ENCODE peak calls at places on chromosomes 2 and 18, in four cellular contexts. J, Z, P and Q are unnamed samples.

GRCh38 chr18:58953627-58954026 is 89.0 kb downstream of the ZNF532 start:
- DNase-seq in J (peak), Z (peak), P (no peak), Q (no peak)

GRCh38 chr2:111148925-111149324 is 28.2 kb downstream of the BCL2L11 start:
- DNase-seq in J (no peak), Z (no peak), P (no peak), Q (no peak)

GRCh38 chr2:121049141-121049540 is 235.9 kb downstream of the TFCP2L1 start:
- DNase-seq in J (no peak), Z (no peak), P (no peak), Q (no peak)

GRCh38 chr2:269356-270030 is 4.7 kb downstream of the ACP1 start:
- DNase-seq in J (no peak), Z (no peak), P (no peak), Q (no peak)

GRCh38 chr2:140786585-140786984 is 1344.2 kb downstream of the LRP1B start:
- DNase-seq in J (no peak), Z (no peak), P (no peak), Q (no peak)

GRCh38 chr2:206540757-206541156 is 97.4 kb downstream of the ADAM23 start:
- DNase-seq in J (no peak), Z (no peak), P (no peak), Q (no peak)

GRCh38 chr2:197677483-197677882 is 2.1 kb upstream of the RFTN2 start:
- DNase-seq in J (no peak), Z (no peak), P (peak), Q (no peak)

GRCh38 chr2:10431797-10432196 is 16.3 kb downstream of the ODC1 start:
- DNase-seq in J (no peak), Z (no peak), P (no peak), Q (no peak)

GRCh38 chr2:8609357-8609804 is 72.5 kb upstream of the ID2 start:
- DNase-seq in J (no peak), Z (no peak), P (no peak), Q (no peak)

GRCh38 chr2:75607988-75608683 is 38.4 kb upstream of the MRPL19 start:
- DNase-seq in J (no peak), Z (no peak), P (no peak), Q (no peak)

GRCh38 chr18:13610517-13610916 is 115.8 kb downstream of the FAM210A start:
- DNase-seq in J (no peak), Z (no peak), P (no peak), Q (no peak)

GRCh38 chr18:65567372-65567771 is 183.4 kb upstream of the CDH7 start:
- DNase-seq in J (no peak), Z (no peak), P (no peak), Q (no peak)

GRCh38 chr2:12074126-12074883 is 327.9 kb downstream of the LPIN1 start:
- DNase-seq in J (no peak), Z (no peak), P (no peak), Q (no peak)

GRCh38 chr2:108219688-108220087 is 20.1 kb upstream of the SULT1C3 start:
- DNase-seq in J (no peak), Z (peak), P (no peak), Q (no peak)

GRCh38 chr2:207632575-207633492 is 7.6 kb upstream of the METTL21A start:
- DNase-seq in J (no peak), Z (no peak), P (peak), Q (no peak)

GRCh38 chr18:59823611-59824195 is 76.1 kb upstream of the PMAIP1 start:
- DNase-seq in J (peak), Z (peak), P (peak), Q (no peak)

GRCh38 chr2:230793573-230794359 is 71.0 kb upstream of the ITM2C start:
- DNase-seq in J (peak), Z (peak), P (peak), Q (peak)

GRCh38 chr2:238716171-238716570 is 131.7 kb upstream of the TWIST2 start:
- DNase-seq in J (no peak), Z (no peak), P (no peak), Q (no peak)

GRCh38 chr18:55402731-55403405 is 185.1 kb downstream of the TCF4 start:
- DNase-seq in J (no peak), Z (no peak), P (peak), Q (no peak)

GRCh38 chr18:75156139-75156750 is 52.7 kb downstream of the PTGR3 start:
- DNase-seq in J (no peak), Z (no peak), P (no peak), Q (no peak)

GRCh38 chr2:27712547-27712946 is 48.9 kb downstream of the SLC4A1AP start:
- DNase-seq in J (no peak), Z (no peak), P (no peak), Q (no peak)

GRCh38 chr2:98158305-98158704 is 71.3 kb downstream of the VWA3B start:
- DNase-seq in J (no peak), Z (no peak), P (no peak), Q (no peak)

GRCh38 chr18:76456018-76456750 is 38.9 kb downstream of the ZNF516 start:
- DNase-seq in J (no peak), Z (no peak), P (no peak), Q (no peak)

GRCh38 chr2:235573331-235574221 is 79.7 kb downstream of the AGAP1 start:
- DNase-seq in J (peak), Z (peak), P (no peak), Q (no peak)

GRCh38 chr18:44839239-44839666 is 158.6 kb downstream of the SETBP1 start:
- DNase-seq in J (peak), Z (peak), P (peak), Q (no peak)

GRCh38 chr2:195575879-195576391 is 81.1 kb upstream of the SLC39A10 start:
- DNase-seq in J (no peak), Z (no peak), P (peak), Q (peak)

GRCh38 chr2:85888020-85888744 is 608 bp downstream of the ST3GAL5 start:
- DNase-seq in J (no peak), Z (peak), P (no peak), Q (no peak)

GRCh38 chr2:85886141-85886540 is 2.6 kb downstream of the ST3GAL5 start:
- DNase-seq in J (no peak), Z (no peak), P (no peak), Q (no peak)

GRCh38 chr2:85888745-85889647 is at the start of gene ST3GAL5:
- DNase-seq in J (peak), Z (peak), P (peak), Q (no peak)

GRCh38 chr2:85886585-85886984 is 2.2 kb downstream of the ST3GAL5 start:
- DNase-seq in J (no peak), Z (peak), P (peak), Q (peak)

GRCh38 chr2:85887566-85888019 is 1.2 kb downstream of the ST3GAL5 start:
- DNase-seq in J (peak), Z (peak), P (peak), Q (no peak)
- H3K4me3 ChIP-seq in J (peak), Z (peak), P (peak), Q (peak)

DNA sequence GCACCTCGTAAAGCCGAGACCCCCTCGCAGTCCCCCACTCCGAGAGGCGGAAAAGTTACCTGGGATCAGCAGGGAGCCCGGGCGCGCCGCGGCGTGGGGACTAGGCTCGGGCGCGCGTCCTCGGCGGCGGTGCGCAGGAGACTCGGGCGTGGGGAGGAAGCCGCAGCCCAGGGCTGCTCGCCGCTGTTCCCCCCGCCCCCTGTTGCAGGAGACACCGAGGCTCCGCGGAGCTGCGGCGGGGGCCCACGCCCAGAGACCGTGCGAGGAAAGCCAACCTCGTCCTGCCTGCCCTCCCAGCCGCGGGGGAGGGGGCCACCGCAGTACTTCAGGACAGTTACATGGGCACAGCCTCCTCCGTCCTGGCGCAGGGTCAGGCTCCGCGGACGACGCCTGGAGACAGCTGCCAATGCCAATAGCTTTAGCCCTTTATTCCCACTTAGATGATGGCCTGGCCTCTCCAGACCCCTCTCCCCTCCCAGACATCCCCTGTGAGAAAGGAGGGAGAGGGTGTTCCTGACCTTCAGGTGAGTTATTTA is at the start of gene EPB41L3:
- DNase-seq in J (no peak), Z (peak), P (peak), Q (no peak)
- H3K4me3 ChIP-seq in J (peak), Z (peak), P (peak), Q (peak)

DNA sequence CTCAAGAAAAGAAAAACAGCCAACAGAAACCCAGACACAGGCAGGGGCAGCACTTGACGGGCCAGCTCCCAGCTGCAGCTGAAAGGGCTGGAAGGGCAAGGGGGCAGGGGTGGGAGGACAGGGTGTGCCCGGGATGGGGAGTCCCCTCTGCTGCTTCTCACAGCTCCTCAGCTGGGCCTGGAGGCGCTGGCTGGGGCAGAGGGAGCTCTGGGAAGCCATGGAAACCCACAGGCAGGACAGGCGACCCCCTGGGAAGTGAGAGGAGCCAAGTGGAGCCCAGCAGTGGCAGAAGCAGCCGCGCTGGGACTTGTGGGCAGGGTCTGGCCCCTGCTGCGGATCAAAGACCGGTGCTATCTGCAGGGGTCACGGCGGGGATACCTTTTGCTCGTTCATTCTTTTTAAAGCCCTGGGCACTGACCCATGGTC is 20.7 kb downstream of the OTOF start:
- DNase-seq in J (no peak), Z (no peak), P (no peak), Q (no peak)
- H3K4me3 ChIP-seq in J (no peak), Z (no peak), P (no peak), Q (no peak)

GRCh38 chr2:142682528-142682927 is 194.9 kb upstream of the KYNU start:
- DNase-seq in J (no peak), Z (no peak), P (peak), Q (no peak)

GRCh38 chr2:142687075-142687474 is 190.4 kb upstream of the KYNU start:
- DNase-seq in J (no peak), Z (no peak), P (no peak), Q (no peak)

GRCh38 chr2:142687509-142687908 is 190.0 kb upstream of the KYNU start:
- DNase-seq in J (no peak), Z (no peak), P (no peak), Q (no peak)

GRCh38 chr2:142681952-142682351 is 195.5 kb upstream of the KYNU start:
- DNase-seq in J (no peak), Z (no peak), P (no peak), Q (no peak)

GRCh38 chr2:142684667-142685066 is 192.8 kb upstream of the KYNU start:
- DNase-seq in J (no peak), Z (no peak), P (no peak), Q (no peak)
- H3K4me3 ChIP-seq in J (no peak), Z (no peak), P (no peak), Q (no peak)

GRCh38 chr2:68316091-68316490 is 3.7 kb downstream of the CNRIP1 start:
- DNase-seq in J (no peak), Z (no peak), P (no peak), Q (no peak)

GRCh38 chr2:68319397-68320117 is at the start of gene CNRIP1:
- DNase-seq in J (peak), Z (peak), P (peak), Q (no peak)

GRCh38 chr2:68318686-68319396 is 908 bp downstream of the CNRIP1 start:
- DNase-seq in J (no peak), Z (peak), P (peak), Q (no peak)

GRCh38 chr2:68320118-68320641 is 431 bp upstream of the CNRIP1 start:
- DNase-seq in J (no peak), Z (no peak), P (no peak), Q (no peak)

GRCh38 chr2:68317971-68318685 is 1.6 kb downstream of the CNRIP1 start:
- DNase-seq in J (no peak), Z (no peak), P (peak), Q (no peak)
- H3K4me3 ChIP-seq in J (peak), Z (no peak), P (peak), Q (peak)

GRCh38 chr18:57928466-57928865 is 115.6 kb upstream of the NEDD4L start:
- DNase-seq in J (no peak), Z (no peak), P (no peak), Q (no peak)

GRCh38 chr18:57927511-57927910 is 116.5 kb upstream of the NEDD4L start:
- DNase-seq in J (no peak), Z (no peak), P (no peak), Q (no peak)

GRCh38 chr18:57930476-57930875 is 113.5 kb upstream of the NEDD4L start:
- DNase-seq in J (no peak), Z (no peak), P (no peak), Q (no peak)

GRCh38 chr18:57929922-57930321 is 114.1 kb upstream of the NEDD4L start:
- DNase-seq in J (no peak), Z (no peak), P (no peak), Q (no peak)

GRCh38 chr18:57931038-57931437 is 113.0 kb upstream of the NEDD4L start:
- DNase-seq in J (peak), Z (no peak), P (no peak), Q (no peak)
- H3K4me3 ChIP-seq in J (no peak), Z (no peak), P (no peak), Q (no peak)

DNA sequence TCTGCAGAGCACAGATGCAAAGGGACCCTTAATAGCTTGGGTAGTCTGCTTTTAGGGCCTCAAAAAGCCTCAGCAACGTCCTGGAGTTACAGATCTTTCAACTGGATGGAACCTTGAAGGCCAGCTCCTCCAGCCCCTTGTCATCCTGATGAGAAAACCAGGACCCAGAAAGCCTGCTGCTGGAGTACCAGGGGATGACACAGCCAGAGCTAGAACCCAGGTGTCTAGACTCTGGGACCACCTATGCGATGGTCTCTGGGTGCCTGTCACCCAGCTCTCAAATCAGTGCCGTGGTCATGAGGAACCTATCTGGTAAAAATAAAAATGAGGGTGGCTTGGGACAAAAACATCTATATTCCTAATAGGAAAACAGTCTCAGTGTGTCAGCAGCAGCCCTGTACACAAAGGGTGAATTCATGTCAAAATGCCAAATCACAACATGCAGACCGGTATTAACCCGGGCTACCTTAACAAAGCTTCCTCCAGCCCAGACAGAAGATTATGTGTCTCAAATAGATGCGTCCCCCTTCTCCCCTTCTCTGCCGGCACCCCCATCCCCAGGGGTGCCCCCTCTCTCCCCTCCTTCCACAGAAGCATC is 28.5 kb downstream of the SMAD7 start:
- DNase-seq in J (no peak), Z (no peak), P (no peak), Q (no peak)
- H3K4me3 ChIP-seq in J (peak), Z (no peak), P (no peak), Q (peak)